ENCODE peak calls at places on chromosome 2, in five cellular contexts. E is HepG2, Y is A549, Z is H1, C is K562. J is an unnamed sample.

GRCh38 chr2:168116448-168116847 is 130.9 kb downstream of the STK39 start:
- DNase-seq in E (peak), Y (no peak), Z (no peak), C (peak), J (peak)

GRCh38 chr2:49271060-49271665 is 116.8 kb upstream of the FSHR start:
- DNase-seq in E (peak), Y (no peak), Z (no peak), C (no peak), J (no peak)

GRCh38 chr2:232979871-232980461 is 33.1 kb downstream of the NGEF start:
- DNase-seq in E (peak), Y (peak), Z (no peak), C (peak), J (peak)

GRCh38 chr2:6879011-6879410 is 1.4 kb downstream of the RSAD2 start:
- DNase-seq in E (no peak), Y (no peak), Z (no peak), C (no peak), J (no peak)

GRCh38 chr2:3575534-3576324 is 669 bp downstream of the RPS7 start:
- DNase-seq in E (no peak), Y (peak), Z (no peak), C (peak), J (no peak)

GRCh38 chr2:64637931-64638330 is 15.8 kb downstream of the SERTAD2 start:
- DNase-seq in E (no peak), Y (no peak), Z (no peak), C (peak), J (peak)

GRCh38 chr2:148654414-148654813 is 9.9 kb downstream of the EPC2 start:
- DNase-seq in E (no peak), Y (no peak), Z (no peak), C (no peak), J (no peak)

GRCh38 chr2:217795067-217795466 is 207.7 kb downstream of the TNS1 start:
- DNase-seq in E (no peak), Y (no peak), Z (no peak), C (no peak), J (no peak)

GRCh38 chr2:220930542-220931076 is 641.5 kb downstream of the EPHA4 start:
- DNase-seq in E (no peak), Y (no peak), Z (no peak), C (no peak), J (peak)

GRCh38 chr2:65671670-65672069 is 239.3 kb upstream of the SPRED2 start:
- DNase-seq in E (no peak), Y (no peak), Z (no peak), C (no peak), J (no peak)

GRCh38 chr2:23249348-23249747 is 135.6 kb upstream of the KLHL29 start:
- DNase-seq in E (no peak), Y (no peak), Z (no peak), C (no peak), J (no peak)

GRCh38 chr2:203225423-203226039 is 13.3 kb upstream of the CYP20A1 start:
- DNase-seq in E (peak), Y (peak), Z (peak), C (peak), J (peak)

GRCh38 chr2:178863856-178864620 is 56.8 kb upstream of the TTN start:
- DNase-seq in E (no peak), Y (no peak), Z (no peak), C (no peak), J (no peak)

GRCh38 chr2:28544915-28545589 is 49.2 kb downstream of the PLB1 start:
- DNase-seq in E (peak), Y (no peak), Z (no peak), C (no peak), J (peak)

GRCh38 chr2:168801961-168802824 is at the start of gene NOSTRIN:
- DNase-seq in E (peak), Y (peak), Z (no peak), C (peak), J (peak)

GRCh38 chr2:54030814-54031213 is 60.0 kb upstream of the PSME4 start:
- DNase-seq in E (no peak), Y (no peak), Z (no peak), C (no peak), J (no peak)

GRCh38 chr2:38233231-38233983 is 143.7 kb downstream of the ATL2 start:
- DNase-seq in E (no peak), Y (no peak), Z (no peak), C (no peak), J (peak)

GRCh38 chr2:44948565-44949328 is 7.2 kb downstream of the SIX3 start:
- DNase-seq in E (no peak), Y (no peak), Z (no peak), C (no peak), J (no peak)

GRCh38 chr2:126698991-126699390 is 43.0 kb downstream of the GYPC start:
- DNase-seq in E (no peak), Y (no peak), Z (no peak), C (no peak), J (no peak)

GRCh38 chr2:55157474-55157884 is 74.6 kb downstream of the CLHC1 start:
- DNase-seq in E (no peak), Y (no peak), Z (no peak), C (peak), J (peak)

GRCh38 chr2:101124061-101124460 is 27.1 kb downstream of the TBC1D8 start:
- DNase-seq in E (peak), Y (no peak), Z (no peak), C (no peak), J (peak)

GRCh38 chr2:212052412-212053159 is 486.0 kb downstream of the ERBB4 start:
- DNase-seq in E (no peak), Y (no peak), Z (no peak), C (no peak), J (peak)

GRCh38 chr2:65079017-65079416 is 22.8 kb downstream of the CEP68 start:
- DNase-seq in E (no peak), Y (no peak), Z (no peak), C (no peak), J (no peak)

GRCh38 chr2:12009323-12009905 is 263.0 kb downstream of the LPIN1 start:
- DNase-seq in E (no peak), Y (no peak), Z (no peak), C (no peak), J (no peak)

GRCh38 chr2:12809526-12809925 is 92.8 kb downstream of the TRIB2 start:
- DNase-seq in E (no peak), Y (no peak), Z (no peak), C (no peak), J (no peak)

GRCh38 chr2:19607400-19607799 is 249.0 kb upstream of the OSR1 start:
- DNase-seq in E (no peak), Y (peak), Z (no peak), C (no peak), J (peak)

GRCh38 chr2:19609266-19609665 is 250.8 kb upstream of the OSR1 start:
- DNase-seq in E (peak), Y (no peak), Z (no peak), C (no peak), J (peak)

GRCh38 chr2:19614066-19614465 is 255.6 kb upstream of the OSR1 start:
- DNase-seq in E (no peak), Y (no peak), Z (no peak), C (no peak), J (peak)

GRCh38 chr2:19607931-19608762 is 249.7 kb upstream of the OSR1 start:
- DNase-seq in E (no peak), Y (peak), Z (no peak), C (no peak), J (peak)

DNA sequence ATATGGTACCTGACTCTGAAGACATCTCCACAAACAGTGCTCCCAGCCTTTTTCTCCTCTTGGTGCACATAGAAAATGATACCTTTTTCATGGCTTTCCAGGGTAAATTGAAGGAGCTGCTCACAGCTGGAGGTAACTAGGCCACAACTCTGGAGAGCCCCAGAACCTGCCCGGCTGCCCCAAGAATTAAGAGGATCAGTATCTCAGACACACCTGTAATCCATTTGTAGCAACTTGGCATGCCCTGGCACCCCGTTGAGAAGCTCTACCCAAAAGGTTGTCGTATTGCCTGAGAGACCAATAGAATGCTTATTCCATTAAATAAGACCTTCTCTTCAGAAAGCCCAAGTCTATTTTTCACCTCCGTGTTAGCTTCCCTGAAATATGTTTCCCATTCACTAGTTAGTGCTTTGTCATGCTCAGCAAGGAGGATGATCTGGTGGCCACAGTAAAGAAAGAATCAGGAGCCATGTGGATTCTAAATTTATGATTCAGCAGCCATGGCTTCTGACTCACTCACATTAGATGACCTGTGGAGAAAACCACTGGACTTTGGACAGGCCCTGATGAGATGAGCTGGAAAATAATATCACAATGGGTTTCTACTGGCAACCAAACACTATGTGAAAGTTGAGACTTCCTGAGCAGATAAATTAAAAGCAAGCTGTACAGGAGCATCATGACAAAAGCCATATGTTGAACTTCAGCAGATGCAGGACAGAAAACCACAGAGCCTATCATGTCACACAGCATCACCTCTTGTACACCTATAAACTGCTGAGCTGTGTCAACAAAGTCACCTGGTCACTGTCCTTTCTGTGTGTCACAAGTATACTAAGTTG is 253.3 kb upstream of the OSR1 start:
- DNase-seq in E (peak), Y (peak), Z (no peak), C (no peak), J (peak)
- TF ChIP-seq CEBPB in E (no peak), Y (peak), Z (no peak), C (no peak), J (peak)

DNA sequence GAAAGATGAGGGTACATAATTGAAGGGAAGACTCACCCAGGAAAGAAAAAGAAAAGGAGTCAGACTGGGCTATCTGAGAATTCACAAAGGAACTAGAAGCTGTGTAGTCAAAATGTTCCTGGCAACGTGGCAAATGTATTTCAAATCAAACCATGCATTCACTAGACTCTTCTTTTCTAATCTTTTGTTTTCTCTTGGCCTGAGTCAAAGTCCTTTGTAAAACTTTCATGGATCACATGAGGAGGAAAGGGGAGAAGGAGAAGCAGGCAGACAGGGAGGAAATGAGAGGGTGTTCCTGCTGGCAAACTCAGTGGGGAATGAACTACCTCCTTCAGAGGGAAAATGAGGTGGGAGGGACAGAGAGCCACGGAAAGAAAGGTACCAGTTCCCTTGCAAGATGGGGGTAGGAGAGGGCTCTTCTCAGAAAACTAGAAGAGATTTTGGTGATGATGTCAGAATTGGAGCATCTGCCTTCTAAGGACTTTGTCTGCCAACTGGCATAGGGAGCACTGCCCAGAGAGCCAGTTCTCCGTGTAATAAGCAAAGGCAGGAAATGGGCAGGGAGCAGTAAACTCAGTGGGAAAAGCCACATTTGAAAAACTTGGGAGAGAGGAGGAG is 51.4 kb downstream of the SLC8A1 start:
- DNase-seq in E (no peak), Y (no peak), Z (no peak), C (no peak), J (no peak)
- TF ChIP-seq MAFK in E (no peak), Y (no peak), Z (no peak), C (no peak), J (no peak)

DNA sequence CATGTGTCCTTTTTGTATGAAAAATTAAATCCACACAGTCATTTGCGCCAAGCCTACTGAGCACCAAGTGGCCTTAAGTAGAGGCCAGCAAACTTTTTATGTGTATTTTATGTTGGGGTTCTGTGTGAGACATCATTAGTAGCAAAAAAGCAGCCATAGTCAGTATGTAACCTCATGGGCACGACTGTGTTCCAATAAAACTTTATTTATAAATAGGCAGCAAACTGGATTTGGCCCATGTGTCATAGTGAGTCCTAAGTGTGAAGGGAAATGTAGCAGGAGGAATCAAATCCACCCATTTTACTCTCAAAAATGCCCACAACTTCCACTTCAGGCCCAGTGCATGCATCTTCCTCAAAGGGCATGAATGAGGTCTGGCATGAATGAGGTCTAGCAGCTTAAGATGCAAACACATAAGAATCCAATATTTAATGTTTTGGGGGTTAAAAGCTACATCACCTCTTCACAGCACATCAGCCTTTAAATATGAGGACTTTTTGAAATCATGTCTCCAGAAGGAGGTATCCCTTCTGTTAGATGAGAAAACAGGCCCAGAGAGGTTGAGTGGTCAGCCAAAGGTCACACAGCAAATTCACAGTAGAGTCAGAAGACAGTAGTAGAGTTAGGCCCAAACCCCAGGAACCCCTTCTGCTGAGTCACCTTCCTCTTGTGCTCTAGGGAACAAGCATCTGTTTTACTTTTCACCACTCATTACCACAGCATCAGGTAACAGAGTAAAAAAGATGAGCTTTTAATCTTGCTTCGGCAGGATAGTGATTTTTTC is 45.6 kb downstream of the MREG start:
- DNase-seq in E (no peak), Y (no peak), Z (no peak), C (no peak), J (peak)
- TF ChIP-seq CEBPB in E (no peak), Y (no peak), Z (no peak), C (no peak), J (no peak)

GRCh38 chr2:235206399-235206798 is 254.6 kb downstream of the SH3BP4 start:
- DNase-seq in E (no peak), Y (no peak), Z (peak), C (no peak), J (no peak)

GRCh38 chr2:235212501-235212900 is 260.7 kb downstream of the SH3BP4 start:
- DNase-seq in E (no peak), Y (no peak), Z (no peak), C (no peak), J (no peak)

GRCh38 chr2:235201796-235202195 is 250.0 kb downstream of the SH3BP4 start:
- DNase-seq in E (no peak), Y (no peak), Z (no peak), C (no peak), J (no peak)

GRCh38 chr2:235204923-235205322 is 253.1 kb downstream of the SH3BP4 start:
- DNase-seq in E (no peak), Y (no peak), Z (peak), C (no peak), J (no peak)

DNA sequence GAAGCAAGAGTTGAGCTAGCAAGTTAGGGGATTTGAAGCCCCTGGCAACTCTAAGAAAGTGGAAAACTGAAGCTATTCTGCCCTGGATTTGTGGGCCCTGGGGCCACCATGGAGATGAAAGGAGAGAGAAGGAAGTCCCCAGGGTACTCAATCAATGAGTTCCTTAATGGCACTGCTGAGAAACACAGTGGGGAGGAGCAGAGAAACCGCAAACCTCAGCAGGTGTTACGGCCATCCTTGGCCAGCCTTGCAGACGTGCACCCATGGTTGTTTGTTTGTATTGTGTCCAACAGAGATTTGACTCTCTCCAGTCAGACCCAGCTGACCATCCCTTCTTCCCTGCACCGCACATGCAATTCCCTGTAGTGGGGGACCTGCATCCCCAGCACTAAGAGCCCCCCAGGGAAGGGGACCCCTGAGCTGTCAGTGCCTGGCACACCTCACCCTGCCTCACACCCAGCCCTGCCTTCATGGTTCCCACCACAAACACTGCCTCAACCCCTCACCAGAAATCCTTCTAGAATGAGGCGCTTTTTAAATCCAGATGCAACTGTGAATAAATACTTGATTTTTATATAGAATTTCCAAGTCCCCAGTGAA is 255.3 kb downstream of the SH3BP4 start:
- DNase-seq in E (no peak), Y (no peak), Z (peak), C (no peak), J (no peak)
- TF ChIP-seq MAFK in E (no peak), Y (no peak), Z (no peak), C (no peak), J (no peak)

GRCh38 chr2:146108993-146109392 is 1589.1 kb upstream of the ZEB2 start:
- DNase-seq in E (no peak), Y (no peak), Z (no peak), C (no peak), J (peak)
- TF ChIP-seq CEBPB in E (peak), Y (no peak), Z (no peak), C (no peak), J (peak)

GRCh38 chr2:223597071-223597470 is 5.1 kb downstream of the SCG2 start:
- DNase-seq in E (no peak), Y (no peak), Z (no peak), C (no peak), J (peak)
- TF ChIP-seq MAFK in E (no peak), Y (no peak), Z (no peak), C (no peak), J (no peak)

DNA sequence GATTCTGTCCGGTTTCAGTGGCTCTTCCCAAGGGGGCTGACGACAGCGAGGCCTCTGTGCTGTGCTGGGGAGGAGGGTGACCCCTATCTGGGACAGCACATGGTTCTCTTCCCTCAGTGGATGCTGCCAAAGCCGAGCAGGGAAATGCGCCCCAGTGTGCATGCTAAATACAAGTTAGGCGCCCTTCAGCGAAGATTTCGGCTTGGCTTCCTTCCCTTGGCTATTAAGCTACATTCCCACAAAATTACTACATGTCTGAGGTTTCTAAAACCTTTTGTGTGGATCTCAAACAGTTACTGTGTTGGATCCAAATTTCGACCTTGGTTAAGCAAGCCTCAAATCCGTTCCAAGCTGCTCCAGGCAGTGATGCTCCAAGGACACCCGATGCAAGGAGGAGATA is 440.3 kb downstream of the NRXN1 start:
- DNase-seq in E (no peak), Y (no peak), Z (no peak), C (no peak), J (no peak)
- TF ChIP-seq CEBPB in E (no peak), Y (no peak), Z (no peak), C (no peak), J (no peak)

DNA sequence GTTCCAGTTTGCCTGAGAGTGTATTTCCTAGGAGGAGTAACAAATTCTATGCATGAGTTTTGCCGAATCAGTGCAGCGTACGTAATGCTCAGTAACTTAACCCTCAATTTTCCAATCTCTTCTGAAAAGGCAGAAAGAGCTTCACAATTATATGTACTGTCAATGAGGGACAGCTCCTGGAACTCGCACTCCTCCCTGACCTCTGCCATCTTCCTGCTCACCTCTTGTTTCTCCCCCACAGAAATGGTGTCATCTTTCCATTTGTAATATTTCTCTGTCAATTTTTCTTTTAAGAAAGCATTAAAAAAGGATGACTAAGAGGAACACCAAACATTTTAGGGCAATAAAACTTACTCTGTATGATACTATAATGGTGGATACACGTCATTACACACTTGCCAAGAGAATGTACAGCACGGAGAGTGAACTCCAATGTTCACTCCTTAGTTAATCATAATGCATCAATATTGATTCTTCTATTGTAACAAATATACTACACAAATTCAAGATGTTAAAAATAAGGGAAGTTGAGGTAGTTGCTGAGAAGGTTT is 25.6 kb upstream of the XIRP2 start:
- DNase-seq in E (no peak), Y (peak), Z (no peak), C (no peak), J (no peak)
- TF ChIP-seq MAFK in E (no peak), Y (no peak), Z (no peak), C (no peak), J (no peak)

GRCh38 chr2:238846503-238847431 is 1.1 kb upstream of the TWIST2 start:
- DNase-seq in E (no peak), Y (no peak), Z (peak), C (no peak), J (no peak)

GRCh38 chr2:238848941-238849853 is 1.3 kb downstream of the TWIST2 start:
- DNase-seq in E (no peak), Y (no peak), Z (peak), C (no peak), J (no peak)

GRCh38 chr2:238847432-238847801 is 468 bp upstream of the TWIST2 start:
- DNase-seq in E (no peak), Y (no peak), Z (peak), C (no peak), J (no peak)

GRCh38 chr2:238848566-238848940 is 668 bp downstream of the TWIST2 start:
- DNase-seq in E (no peak), Y (no peak), Z (no peak), C (no peak), J (no peak)

GRCh38 chr2:238847841-238848565 is at the start of gene TWIST2:
- DNase-seq in E (no peak), Y (peak), Z (peak), C (no peak), J (peak)
- TF ChIP-seq CEBPB in E (no peak), Y (peak), Z (peak), C (no peak), J (peak)

J was measured in IMR-90.